ENCODE peak calls at places on chromosome 1, in six cellular contexts. S, U, H, X, D and T are unnamed samples.

GRCh38 chr1:19178734-19179398 is 31.2 kb downstream of the UBR4 start:
- DNase-seq in S (no peak), U (no peak), H (no peak), X (no peak), D (no peak), T (no peak)

GRCh38 chr1:219938706-219939105 is 10.3 kb upstream of the SLC30A10 start:
- DNase-seq in S (no peak), U (no peak), H (no peak), X (peak; percentile 83), D (peak; percentile 67), T (no peak)

GRCh38 chr1:48069662-48070432 is 72.7 kb upstream of the TRABD2B start:
- DNase-seq in S (no peak), U (no peak), H (no peak), X (peak; percentile 89), D (peak; percentile 1), T (no peak)

GRCh38 chr1:1617516-1617915 is 2.2 kb downstream of the MIB2 start:
- DNase-seq in S (no peak), U (peak; percentile 34), H (no peak), X (no peak), D (no peak), T (no peak)

GRCh38 chr1:22861764-22862440 is 110.8 kb downstream of the LACTBL1 start:
- DNase-seq in S (no peak), U (no peak), H (no peak), X (peak; percentile 59), D (peak; percentile 80), T (peak; percentile 30)

GRCh38 chr1:207755846-207756692 is 4.2 kb downstream of the CD46 start:
- DNase-seq in S (no peak), U (no peak), H (no peak), X (peak; percentile 85), D (peak; percentile 31), T (no peak)

GRCh38 chr1:31912839-31913239 is 25.3 kb downstream of the PTP4A2 start:
- DNase-seq in S (no peak), U (no peak), H (no peak), X (no peak), D (no peak), T (no peak)

GRCh38 chr1:110542730-110543129 is 23.8 kb upstream of the KCNA10 start:
- DNase-seq in S (no peak), U (no peak), H (no peak), X (peak; percentile 38), D (peak; percentile 55), T (peak; percentile 14)

GRCh38 chr1:53259932-53260331 is 21.6 kb upstream of the MAGOH start:
- DNase-seq in S (no peak), U (no peak), H (no peak), X (no peak), D (no peak), T (no peak)

GRCh38 chr1:200336111-200336845 is 73.6 kb downstream of the ZNF281 start:
- DNase-seq in S (no peak), U (no peak), H (no peak), X (peak; percentile 78), D (peak; percentile 88), T (peak; percentile 70)